ENCODE peak calls at places on chromosomes 12 and 14, in nine cellular contexts. B, O, W, N, L, H, R, Z and S are unnamed samples. For H3K36me3 and H3K4me1, the result is how much of the 10 kb centered on the place peaks cover.

GRCh38 chr14:69259176-69259530 is 805 bp upstream of the GALNT16 start:
- DNase-seq in B (no peak), O (no peak), W (no peak), N (no peak), L (no peak), H (no peak), R (no peak), Z (no peak), S (no peak)

GRCh38 chr14:61076531-61076930 is 95.5 kb downstream of the SLC38A6 start:
- DNase-seq in B (no peak), O (no peak), W (no peak), N (no peak), L (no peak), H (no peak), R (no peak), Z (no peak), S (no peak)

GRCh38 chr14:39491134-39491541 is 58.9 kb upstream of the FBXO33 start:
- DNase-seq in B (no peak), O (peak), W (no peak), N (peak), L (peak), H (no peak), R (no peak), Z (peak), S (peak)

GRCh38 chr12:123522164-123522563 is 11.4 kb downstream of the RILPL1 start:
- DNase-seq in B (no peak), O (no peak), W (no peak), N (no peak), L (peak), H (no peak), R (peak), Z (no peak), S (no peak)

GRCh38 chr12:57715786-57716185 is 21.9 kb downstream of the OS9 start:
- DNase-seq in B (no peak), O (no peak), W (no peak), N (no peak), L (no peak), H (no peak), R (no peak), Z (no peak), S (no peak)

GRCh38 chr12:65670775-65671174 is 153.5 kb upstream of the HMGA2 start:
- DNase-seq in B (no peak), O (no peak), W (no peak), N (no peak), L (no peak), H (no peak), R (no peak), Z (no peak), S (no peak)

GRCh38 chr12:94263011-94263786 is 114.8 kb downstream of the PLXNC1 start:
- DNase-seq in B (no peak), O (no peak), W (no peak), N (peak), L (no peak), H (no peak), R (no peak), Z (no peak), S (peak)

GRCh38 chr14:35042632-35043031 is 3.4 kb upstream of the FAM177A1 start:
- DNase-seq in B (no peak), O (no peak), W (no peak), N (no peak), L (no peak), H (no peak), R (no peak), Z (no peak), S (no peak)

DNA sequence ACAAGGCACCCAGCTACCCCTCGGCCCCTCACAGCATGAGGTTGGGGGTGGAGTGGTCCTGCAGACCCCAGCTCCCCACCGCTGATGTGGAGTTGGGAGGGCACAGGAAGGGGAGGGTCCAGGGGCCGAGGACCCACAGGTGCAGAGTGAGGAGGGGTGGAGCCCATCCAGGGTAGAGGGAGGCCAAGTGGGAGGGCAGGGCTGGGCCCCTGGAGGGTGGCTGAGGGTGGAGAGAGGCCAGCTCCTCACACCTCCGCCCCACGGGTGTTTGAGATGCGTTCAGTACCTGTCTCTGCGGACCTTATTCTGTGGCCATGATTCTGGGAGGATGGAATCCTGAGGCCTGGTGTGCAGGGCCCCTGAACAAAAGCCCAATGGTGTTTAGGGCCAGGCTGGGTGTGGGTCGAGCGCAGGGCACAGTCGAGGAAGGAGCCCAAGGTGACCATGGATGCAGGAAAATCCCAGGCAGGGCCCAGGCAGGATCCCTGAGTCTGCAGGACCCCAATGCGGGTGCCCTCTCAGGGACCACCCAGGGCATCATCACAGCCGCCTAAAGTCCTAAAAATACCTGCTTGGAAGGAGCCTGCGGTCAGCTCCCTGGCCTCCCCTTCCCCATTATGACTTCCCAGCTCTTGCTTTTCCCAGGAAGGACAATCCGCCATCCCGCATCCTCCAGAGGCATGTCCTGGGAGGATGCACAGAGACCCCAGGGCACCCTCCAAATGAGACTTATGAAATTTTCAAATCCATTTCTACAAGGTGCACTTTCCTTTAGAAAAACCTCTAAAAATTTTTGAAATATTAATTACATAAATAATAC is 377.1 kb upstream of the SFSWAP start:
- DNase-seq in B (no peak), O (no peak), W (no peak), N (no peak), L (no peak), H (no peak), R (no peak), Z (no peak), S (no peak)
- H3K36me3 ChIP-seq in B (under half), O (under half), W (under half), N (under half), L (under half), H (under half), R (under half), Z (under half), S (under half)

DNA sequence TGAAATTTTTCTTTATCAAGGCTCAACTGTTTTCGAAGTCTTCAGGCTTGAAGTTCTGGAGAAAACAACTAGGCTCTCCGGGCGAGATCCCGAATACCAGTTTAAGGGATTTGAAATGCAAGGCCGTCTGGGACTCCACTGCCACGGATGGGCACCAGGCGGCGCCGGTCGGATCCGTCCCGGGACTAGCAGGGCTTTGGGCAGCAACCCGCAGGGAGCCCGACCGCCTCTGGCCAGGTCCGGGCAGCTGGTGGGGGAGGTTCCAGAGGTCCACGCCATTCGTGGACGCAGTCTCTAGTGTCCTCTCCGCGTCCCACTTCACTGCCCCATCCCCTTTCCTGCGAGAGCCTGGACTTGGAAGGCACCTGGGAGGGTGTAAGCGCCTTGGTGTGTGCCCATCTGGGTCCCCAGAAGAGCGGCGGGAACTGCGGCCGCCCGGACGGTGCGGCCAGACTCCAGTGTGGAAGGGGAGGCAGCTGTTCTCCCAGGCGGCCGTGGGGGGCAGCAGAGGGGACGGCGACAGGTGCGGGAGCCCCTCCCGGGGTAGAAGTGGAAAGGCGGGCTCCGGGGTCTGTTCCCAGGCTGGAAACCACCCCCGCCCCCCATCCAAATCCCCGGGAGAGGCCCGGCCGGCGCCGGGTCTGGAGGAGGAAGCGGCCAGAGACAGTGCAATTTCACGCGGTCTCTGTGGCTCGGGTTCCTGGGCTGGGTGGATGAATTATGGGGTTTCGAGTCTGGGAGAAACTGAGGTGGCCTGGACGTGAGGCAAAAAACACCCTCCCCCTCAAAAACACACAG is 835 bp upstream of the ERBB3 start:
- DNase-seq in B (peak), O (peak), W (peak), N (peak), L (peak), H (peak), R (peak), Z (peak), S (no peak)
- H3K27ac ChIP-seq in B (peak), O (no peak), W (peak), N (peak), L (no peak), H (peak), R (peak), Z (peak), S (no peak)

DNA sequence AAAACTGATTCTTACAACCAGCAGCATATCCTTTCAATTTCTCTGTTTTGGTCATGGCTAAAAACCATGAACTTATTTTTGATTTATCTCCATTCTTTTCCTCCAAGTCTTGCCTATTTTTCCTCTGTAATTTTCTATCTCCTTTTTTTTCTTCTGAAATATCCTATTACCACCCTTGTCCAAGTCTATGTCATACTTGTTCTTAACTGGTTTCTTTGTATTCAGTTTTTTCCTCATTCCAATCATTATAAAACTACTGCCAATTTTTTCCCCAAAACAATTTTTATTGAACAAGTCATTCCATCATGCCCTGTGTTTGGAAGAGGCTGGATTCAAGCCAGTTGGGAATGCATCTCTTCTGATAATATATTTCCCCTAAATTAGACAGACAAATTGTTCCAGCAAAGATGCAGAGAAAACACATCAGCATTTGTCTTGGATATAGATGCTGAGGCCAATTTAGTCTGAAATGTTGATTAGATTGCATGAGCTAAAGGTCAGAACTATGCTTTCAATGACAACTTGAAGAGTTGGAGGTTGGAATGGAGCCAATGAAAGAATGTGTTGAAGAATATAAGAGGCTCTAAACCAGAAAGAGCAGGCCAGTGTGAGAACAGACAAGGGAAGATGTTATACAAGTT is 30.7 kb downstream of the OTOGL start:
- DNase-seq in B (no peak), O (no peak), W (no peak), N (no peak), L (peak), H (no peak), R (no peak), Z (no peak), S (no peak)
- H3K4me1 ChIP-seq in B (under half), O (under half), W (under half), N (under half), L (under half), H (under half), R (under half), Z (under half), S (under half)

GRCh38 chr14:102686176-102686801 is 91.0 kb upstream of the TRAF3 start:
- DNase-seq in B (no peak), O (no peak), W (no peak), N (no peak), L (no peak), H (no peak), R (no peak), Z (no peak), S (no peak)
- H3K36me3 ChIP-seq in B (under half), O (under half), W (under half), N (under half), L (under half), H (under half), R (under half), Z (under half), S (under half)